ENCODE peak calls at places on chromosomes 11 and 22, in four cellular contexts. Q is astrocyte, Y is tibial nerve, X is gastrocnemius medialis. V is an unnamed sample.
A peak's percentile ranks its signal among the peaks of the same experiment; 100 is the strongest.

GRCh38 chr11:33373636-33374035 is 116.5 kb downstream of the HIPK3 start:
- DNase-seq in Q (peak; percentile 10), Y (no peak), X (no peak), V (no peak)

GRCh38 chr11:14411818-14412217 is 52.8 kb upstream of the RRAS2 start:
- DNase-seq in X (peak; percentile 50), Q (peak; percentile 75), Y (no peak), V (peak; percentile 85)

GRCh38 chr22:22848364-22848866 is 39.2 kb upstream of the IGLL5 start:
- DNase-seq in Y (peak; percentile 35), X (no peak), Q (peak; percentile 8), V (no peak)

GRCh38 chr11:11740081-11740702 is 101.6 kb upstream of the USP47 start:
- DNase-seq in Y (no peak), X (no peak), Q (no peak), V (no peak)

GRCh38 chr11:91265946-91266345 is 958.7 kb upstream of the FAT3 start:
- DNase-seq in Y (no peak), Q (peak; percentile 9), X (no peak), V (no peak)

GRCh38 chr11:135036488-135037297 is 624.7 kb upstream of the B3GAT1 start:
- DNase-seq in Q (no peak), Y (no peak), X (no peak), V (no peak)

GRCh38 chr11:12159351-12160099 is 49.1 kb downstream of the MICAL2 start:
- DNase-seq in X (peak; percentile 49), Y (no peak), Q (peak; percentile 93), V (peak; percentile 86)

GRCh38 chr11:36792870-36793541 is 195.0 kb upstream of the RAG2 start:
- DNase-seq in Q (no peak), Y (no peak), X (no peak), V (no peak)

GRCh38 chr11:23903044-23903704 is 593.7 kb upstream of the LUZP2 start:
- DNase-seq in Q (peak; percentile 94), Y (no peak), X (no peak), V (peak; percentile 84)

GRCh38 chr11:47399860-47400812 is 8.3 kb upstream of the SLC39A13 start:
- DNase-seq in Y (no peak), Q (no peak), X (no peak), V (no peak)

GRCh38 chr22:46408568-46409506 is 73.3 kb downstream of the TRMU start:
- DNase-seq in X (no peak), Q (no peak), Y (no peak), V (no peak)

GRCh38 chr11:27116684-27117083 is 76.1 kb downstream of the BBOX1 start:
- DNase-seq in Q (peak; percentile 77), X (no peak), Y (no peak), V (no peak)

GRCh38 chr22:36325163-36326031 is 62.4 kb downstream of the MYH9 start:
- DNase-seq in Q (peak; percentile 98), X (peak; percentile 55), Y (no peak), V (peak; percentile 82)

GRCh38 chr22:21590809-21591641 is 23.5 kb downstream of the UBE2L3 start:
- DNase-seq in Q (no peak), Y (no peak), X (no peak), V (no peak)

GRCh38 chr11:61602775-61603569 is 22.1 kb upstream of the SYT7 start:
- DNase-seq in X (peak; percentile 74), Q (peak; percentile 95), Y (peak; percentile 35), V (peak; percentile 68)

GRCh38 chr11:65204646-65205601 is 23.2 kb downstream of the CAPN1 start:
- DNase-seq in X (no peak), Y (no peak), Q (no peak), V (no peak)

GRCh38 chr11:46856605-46857339 is 10.7 kb upstream of the CKAP5 start:
- DNase-seq in Y (no peak), X (no peak), Q (no peak), V (no peak)

GRCh38 chr11:106467486-106467885 is 390.0 kb downstream of the AASDHPPT start:
- DNase-seq in X (no peak), Y (no peak), Q (no peak), V (no peak)

GRCh38 chr11:120835601-120836228 is 188.2 kb upstream of the TBCEL start:
- DNase-seq in Y (no peak), X (no peak), Q (peak; percentile 18), V (no peak)

GRCh38 chr11:72430743-72431570 is 3.4 kb downstream of the CLPB start:
- DNase-seq in Y (no peak), Q (peak; percentile 29), X (no peak), V (peak; percentile 41)

GRCh38 chr11:20360650-20361049 is 2.9 kb upstream of the HTATIP2 start:
- DNase-seq in Q (no peak), X (no peak), Y (no peak), V (no peak)

GRCh38 chr11:134024420-134025085 is 44.3 kb upstream of the JAM3 start:
- DNase-seq in Q (peak; percentile 49), Y (no peak), X (no peak), V (peak; percentile 81)

GRCh38 chr11:16791494-16791961 is 53.1 kb downstream of the C11orf58 start:
- DNase-seq in Y (no peak), X (no peak), Q (peak; percentile 96), V (peak; percentile 92)

GRCh38 chr22:19876941-19877625 is 22.4 kb upstream of the GNB1L start:
- DNase-seq in Q (no peak), Y (peak; percentile 11), X (peak; percentile 7), V (no peak)

GRCh38 chr22:37126882-37127281 is 17.4 kb upstream of the TMPRSS6 start:
- DNase-seq in Y (no peak), X (no peak), Q (no peak), V (no peak)

GRCh38 chr11:118144301-118144701 is 8.3 kb downstream of the SCN4B start:
- DNase-seq in Y (no peak), Q (no peak), X (no peak), V (no peak)

GRCh38 chr11:502288-503178 is 4.5 kb downstream of the RNH1 start:
- DNase-seq in Y (no peak), X (no peak), Q (no peak), V (no peak)

GRCh38 chr11:59943996-59944395 is 5.8 kb downstream of the OOSP1 start:
- DNase-seq in Y (no peak), X (no peak), Q (no peak), V (no peak)

GRCh38 chr11:118435233-118435892 is 929 bp upstream of the KMT2A start:
- DNase-seq in Q (peak; percentile 26), X (peak; percentile 35), Y (no peak), V (no peak)

GRCh38 chr11:95156916-95157568 is 67.4 kb downstream of the ENDOD1 start:
- DNase-seq in Y (no peak), X (no peak), Q (no peak), V (no peak)

GRCh38 chr22:49812838-49813237 is 14.8 kb downstream of the BRD1 start:
- DNase-seq in Q (peak; percentile 4), X (peak; percentile 38), Y (no peak), V (no peak)

GRCh38 chr11:60280412-60280811 is at the start of gene MS4A4A:
- DNase-seq in X (peak; percentile 17), Q (no peak), Y (no peak), V (no peak)

DNA sequence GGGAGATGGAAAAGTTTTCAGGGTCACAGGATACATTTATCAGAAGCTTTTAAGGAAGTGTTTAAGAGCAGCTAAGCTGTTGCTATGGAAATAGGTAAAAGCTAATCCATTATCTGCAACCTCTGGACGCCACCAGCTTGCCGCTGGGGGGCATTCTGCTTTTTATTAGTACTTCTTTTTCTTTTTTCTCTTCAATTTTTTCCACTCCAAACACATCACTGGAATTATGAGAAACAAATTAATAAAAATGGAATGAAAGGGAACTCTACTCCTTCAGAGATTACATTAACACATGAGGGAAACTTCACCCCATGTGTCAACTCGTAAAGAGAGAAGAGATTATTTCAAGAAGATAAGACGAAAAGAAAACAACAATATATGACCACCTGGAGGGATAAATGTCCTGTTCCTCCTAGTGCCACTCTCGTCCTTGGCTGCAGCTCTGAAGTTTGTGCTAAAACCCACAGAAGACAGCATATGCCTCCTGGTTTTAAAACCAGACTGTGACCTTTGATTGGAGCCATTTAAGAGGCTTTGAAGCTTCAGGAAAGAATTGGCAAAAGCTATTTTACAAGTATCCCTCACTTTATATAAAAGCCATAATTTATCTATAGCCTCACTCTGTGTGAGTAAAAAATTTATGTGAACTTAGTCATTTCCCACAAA is 972.8 kb downstream of the OPCML start:
- DNase-seq in Y (no peak), Q (no peak), X (no peak), V (peak; percentile 7)
- TF ChIP-seq CTCF in Y (no peak), Q (no peak), X (no peak), V (peak; percentile 53)

GRCh38 chr11:75715688-75716087 is 1.9 kb upstream of the MOGAT2 start:
- DNase-seq in Y (no peak), X (no peak), Q (no peak), V (no peak)
- TF ChIP-seq CTCF in Y (no peak), X (no peak), Q (no peak), V (no peak)

DNA sequence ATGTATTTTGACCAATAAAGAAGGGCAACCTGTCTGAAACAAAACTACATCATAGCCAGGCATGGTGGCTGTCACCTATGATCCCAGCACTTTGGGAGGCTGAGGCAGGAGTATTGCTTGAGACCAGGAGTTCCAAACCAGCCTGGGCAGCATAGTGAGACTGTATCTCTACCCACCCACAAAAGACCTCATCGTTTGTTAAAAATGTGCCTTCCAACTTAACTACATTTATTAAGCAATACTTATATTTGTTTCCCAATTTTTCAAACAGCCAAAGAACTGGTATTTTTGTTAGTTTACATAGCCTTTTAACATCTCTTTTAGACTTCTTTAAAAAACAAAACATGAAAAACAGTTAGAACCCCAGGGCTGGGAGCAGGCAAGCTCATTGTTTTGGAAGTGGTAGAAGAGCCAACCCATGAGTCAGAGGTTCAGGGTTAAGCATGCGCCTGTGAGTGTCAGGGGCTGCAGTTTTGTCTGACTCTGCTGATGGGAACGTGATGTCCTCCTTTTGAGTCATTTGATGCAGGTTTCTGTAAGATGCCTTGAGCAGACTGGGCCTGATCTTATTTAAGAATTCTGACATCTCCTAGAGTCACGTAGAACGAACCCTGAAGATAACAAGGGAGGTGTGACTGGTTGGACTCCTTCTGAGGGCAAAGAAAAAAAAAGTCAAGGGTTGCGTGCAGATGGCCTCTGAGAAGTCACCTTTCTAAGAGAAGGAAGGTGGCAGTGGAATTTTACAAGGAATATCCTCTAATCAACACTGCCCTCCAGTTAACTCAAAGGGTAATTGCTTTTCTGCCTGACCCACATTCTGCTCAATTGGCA is 53.8 kb upstream of the CRTAM start:
- DNase-seq in Y (peak; percentile 26), X (peak; percentile 51), Q (peak; percentile 92), V (peak; percentile 94)
- TF ChIP-seq CTCF in Y (no peak), X (no peak), Q (no peak), V (no peak)

GRCh38 chr11:68825603-68826002 is 16.1 kb downstream of the CPT1A start:
- DNase-seq in X (no peak), Q (no peak), Y (no peak), V (no peak)
- TF ChIP-seq CTCF in X (no peak), Q (no peak), Y (no peak), V (no peak)

GRCh38 chr11:66489636-66490035 is 9.4 kb downstream of the DPP3 start:
- DNase-seq in Y (no peak), X (no peak), Q (no peak), V (no peak)

GRCh38 chr11:66488957-66489356 is 8.7 kb downstream of the DPP3 start:
- DNase-seq in X (no peak), Y (no peak), Q (no peak), V (no peak)

GRCh38 chr11:66493124-66493523 is 12.9 kb downstream of the DPP3 start:
- DNase-seq in Y (no peak), X (no peak), Q (no peak), V (no peak)

GRCh38 chr11:66492161-66492865 is 12.1 kb downstream of the DPP3 start:
- DNase-seq in Q (peak; percentile 53), Y (no peak), X (no peak), V (no peak)

GRCh38 chr11:66491315-66491935 is 11.2 kb downstream of the DPP3 start:
- DNase-seq in Q (no peak), X (no peak), Y (no peak), V (no peak)
- TF ChIP-seq CTCF in Q (no peak), X (no peak), Y (no peak), V (peak; percentile 70)

V was measured in HFFc6.